ENCODE peak calls at places on chromosome 11, in nine cellular contexts. One of them, this sample, is unnamed. For H3K4me1, the result is how much of the 10 kb centered on the place peaks cover.

GRCh38 chr11:6362185-6362867 is 27.9 kb upstream of the SMPD1 start:
- DNase-seq in CD8-positive, alpha-beta T cell: no peak
- DNase-seq in lower lobe of right lung: peak
- DNase-seq in mesendoderm: no peak
- DNase-seq in heart left ventricle: peak
- DNase-seq in neural progenitor cell: no peak
- DNase-seq in naive thymus-derived CD4-positive, alpha-beta T cell: no peak
- DNase-seq in psoas muscle: peak
- DNase-seq in adipocyte: no peak
- DNase-seq in this sample: no peak

GRCh38 chr11:61745796-61746653 is 6.4 kb upstream of the MYRF start:
- DNase-seq in CD8-positive, alpha-beta T cell: no peak
- DNase-seq in lower lobe of right lung: no peak
- DNase-seq in mesendoderm: no peak
- DNase-seq in heart left ventricle: no peak
- DNase-seq in neural progenitor cell: no peak
- DNase-seq in naive thymus-derived CD4-positive, alpha-beta T cell: no peak
- DNase-seq in psoas muscle: no peak
- DNase-seq in adipocyte: no peak
- DNase-seq in this sample: no peak

GRCh38 chr11:1358286-1358685 is 31.4 kb upstream of the BRSK2 start:
- DNase-seq in CD8-positive, alpha-beta T cell: no peak
- DNase-seq in lower lobe of right lung: no peak
- DNase-seq in mesendoderm: no peak
- DNase-seq in heart left ventricle: peak
- DNase-seq in neural progenitor cell: no peak
- DNase-seq in naive thymus-derived CD4-positive, alpha-beta T cell: peak
- DNase-seq in psoas muscle: no peak
- DNase-seq in adipocyte: no peak
- DNase-seq in this sample: no peak

GRCh38 chr11:68386331-68386978 is 74.1 kb downstream of the LRP5 start:
- DNase-seq in CD8-positive, alpha-beta T cell: no peak
- DNase-seq in lower lobe of right lung: no peak
- DNase-seq in mesendoderm: no peak
- DNase-seq in heart left ventricle: no peak
- DNase-seq in neural progenitor cell: no peak
- DNase-seq in naive thymus-derived CD4-positive, alpha-beta T cell: no peak
- DNase-seq in psoas muscle: no peak
- DNase-seq in adipocyte: no peak
- DNase-seq in this sample: no peak

GRCh38 chr11:46553746-46554204 is 40.0 kb downstream of the AMBRA1 start:
- DNase-seq in CD8-positive, alpha-beta T cell: no peak
- DNase-seq in lower lobe of right lung: no peak
- DNase-seq in mesendoderm: peak
- DNase-seq in heart left ventricle: no peak
- DNase-seq in neural progenitor cell: no peak
- DNase-seq in naive thymus-derived CD4-positive, alpha-beta T cell: no peak
- DNase-seq in psoas muscle: no peak
- DNase-seq in adipocyte: no peak
- DNase-seq in this sample: no peak

GRCh38 chr11:240315-240714 is 3.5 kb downstream of the PSMD13 start:
- DNase-seq in CD8-positive, alpha-beta T cell: no peak
- DNase-seq in lower lobe of right lung: no peak
- DNase-seq in mesendoderm: no peak
- DNase-seq in heart left ventricle: no peak
- DNase-seq in neural progenitor cell: no peak
- DNase-seq in naive thymus-derived CD4-positive, alpha-beta T cell: no peak
- DNase-seq in psoas muscle: no peak
- DNase-seq in adipocyte: no peak
- DNase-seq in this sample: no peak

GRCh38 chr11:11979487-11980117 is 28.8 kb downstream of the DKK3 start:
- DNase-seq in CD8-positive, alpha-beta T cell: no peak
- DNase-seq in lower lobe of right lung: no peak
- DNase-seq in mesendoderm: peak
- DNase-seq in heart left ventricle: peak
- DNase-seq in neural progenitor cell: no peak
- DNase-seq in naive thymus-derived CD4-positive, alpha-beta T cell: no peak
- DNase-seq in psoas muscle: no peak
- DNase-seq in adipocyte: peak
- DNase-seq in this sample: no peak

GRCh38 chr11:23954317-23954716 is 542.5 kb upstream of the LUZP2 start:
- DNase-seq in CD8-positive, alpha-beta T cell: no peak
- DNase-seq in lower lobe of right lung: no peak
- DNase-seq in mesendoderm: no peak
- DNase-seq in heart left ventricle: no peak
- DNase-seq in neural progenitor cell: no peak
- DNase-seq in naive thymus-derived CD4-positive, alpha-beta T cell: no peak
- DNase-seq in psoas muscle: no peak
- DNase-seq in adipocyte: no peak
- DNase-seq in this sample: no peak

GRCh38 chr11:86610559-86611341 is 61.7 kb downstream of the ME3 start:
- DNase-seq in CD8-positive, alpha-beta T cell: no peak
- DNase-seq in lower lobe of right lung: no peak
- DNase-seq in mesendoderm: peak
- DNase-seq in heart left ventricle: peak
- DNase-seq in neural progenitor cell: peak
- DNase-seq in naive thymus-derived CD4-positive, alpha-beta T cell: no peak
- DNase-seq in psoas muscle: no peak
- DNase-seq in adipocyte: no peak
- DNase-seq in this sample: no peak

GRCh38 chr11:104700609-104701008 is 197.7 kb downstream of the CASP12 start:
- DNase-seq in CD8-positive, alpha-beta T cell: no peak
- DNase-seq in lower lobe of right lung: no peak
- DNase-seq in mesendoderm: no peak
- DNase-seq in heart left ventricle: no peak
- DNase-seq in neural progenitor cell: no peak
- DNase-seq in naive thymus-derived CD4-positive, alpha-beta T cell: no peak
- DNase-seq in psoas muscle: no peak
- DNase-seq in adipocyte: peak
- DNase-seq in this sample: no peak

GRCh38 chr11:2796508-2797180 is 88.9 kb downstream of the CDKN1C start:
- DNase-seq in CD8-positive, alpha-beta T cell: no peak
- DNase-seq in lower lobe of right lung: peak
- DNase-seq in mesendoderm: no peak
- DNase-seq in heart left ventricle: peak
- DNase-seq in neural progenitor cell: no peak
- DNase-seq in naive thymus-derived CD4-positive, alpha-beta T cell: no peak
- DNase-seq in psoas muscle: peak
- DNase-seq in adipocyte: no peak
- DNase-seq in this sample: no peak

GRCh38 chr11:132910016-132910760 is 622.1 kb downstream of the OPCML start:
- DNase-seq in CD8-positive, alpha-beta T cell: no peak
- DNase-seq in lower lobe of right lung: no peak
- DNase-seq in mesendoderm: no peak
- DNase-seq in heart left ventricle: no peak
- DNase-seq in neural progenitor cell: peak
- DNase-seq in naive thymus-derived CD4-positive, alpha-beta T cell: no peak
- DNase-seq in psoas muscle: no peak
- DNase-seq in adipocyte: no peak
- DNase-seq in this sample: no peak

GRCh38 chr11:134504146-134504905 is 92.3 kb upstream of the B3GAT1 start:
- DNase-seq in CD8-positive, alpha-beta T cell: no peak
- DNase-seq in lower lobe of right lung: no peak
- DNase-seq in mesendoderm: no peak
- DNase-seq in heart left ventricle: no peak
- DNase-seq in neural progenitor cell: peak
- DNase-seq in naive thymus-derived CD4-positive, alpha-beta T cell: no peak
- DNase-seq in psoas muscle: no peak
- DNase-seq in adipocyte: no peak
- DNase-seq in this sample: no peak

DNA sequence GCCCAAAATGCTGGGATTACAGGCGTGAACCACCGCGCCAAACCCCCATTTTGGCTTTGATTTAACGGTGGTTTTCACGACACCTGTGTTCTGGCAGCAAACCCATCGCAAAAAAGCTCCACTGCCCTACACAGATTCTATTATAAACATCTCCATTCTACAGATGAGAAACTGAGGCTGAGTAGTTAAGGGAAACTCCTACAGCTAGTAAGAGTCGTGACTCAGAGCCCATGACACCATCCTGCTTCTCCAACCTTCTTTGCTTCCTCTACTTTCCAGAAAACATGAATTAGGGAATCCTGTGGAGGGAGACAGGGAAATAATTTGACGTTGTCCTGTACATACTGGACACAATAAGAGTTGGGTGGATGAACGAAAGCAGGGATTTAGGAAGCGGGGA is 429 bp upstream of the SNX15 start:
- DNase-seq in CD8-positive, alpha-beta T cell: no peak
- DNase-seq in lower lobe of right lung: no peak
- DNase-seq in mesendoderm: no peak
- DNase-seq in heart left ventricle: no peak
- DNase-seq in neural progenitor cell: no peak
- DNase-seq in naive thymus-derived CD4-positive, alpha-beta T cell: no peak
- DNase-seq in psoas muscle: no peak
- DNase-seq in adipocyte: no peak
- DNase-seq in this sample: no peak
- H3K4me3 ChIP-seq in CD8-positive, alpha-beta T cell: peak
- H3K4me3 ChIP-seq in lower lobe of right lung: peak
- H3K4me3 ChIP-seq in mesendoderm: no peak
- H3K4me3 ChIP-seq in heart left ventricle: peak
- H3K4me3 ChIP-seq in neural progenitor cell: peak
- H3K4me3 ChIP-seq in naive thymus-derived CD4-positive, alpha-beta T cell: peak
- H3K4me3 ChIP-seq in psoas muscle: peak
- H3K4me3 ChIP-seq in adipocyte: peak
- H3K4me3 ChIP-seq in this sample: peak

DNA sequence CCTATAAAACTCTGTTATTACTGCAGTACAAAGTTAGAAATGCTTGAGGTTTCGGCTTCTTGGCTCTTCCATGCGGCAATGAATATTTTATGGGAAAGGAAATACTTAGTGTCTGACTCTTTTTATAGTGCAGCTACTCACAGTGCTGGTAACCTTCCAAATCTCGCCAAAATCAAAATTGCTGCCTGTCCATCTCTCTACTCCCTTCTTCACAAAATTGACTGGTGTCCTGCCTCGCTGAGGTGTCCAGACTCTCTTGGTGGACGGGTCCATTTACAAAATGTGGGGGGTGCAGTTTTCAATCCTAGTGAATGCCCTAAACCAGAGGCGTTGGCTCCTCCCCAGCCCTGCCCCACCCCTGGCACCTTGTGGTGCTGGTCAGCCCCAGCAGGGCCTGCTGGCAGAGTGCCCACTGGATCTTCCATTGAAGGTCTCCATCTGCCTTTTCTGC is 73.5 kb downstream of the ZBTB16 start:
- DNase-seq in CD8-positive, alpha-beta T cell: no peak
- DNase-seq in lower lobe of right lung: no peak
- DNase-seq in mesendoderm: no peak
- DNase-seq in heart left ventricle: no peak
- DNase-seq in neural progenitor cell: no peak
- DNase-seq in naive thymus-derived CD4-positive, alpha-beta T cell: no peak
- DNase-seq in psoas muscle: peak
- DNase-seq in adipocyte: no peak
- DNase-seq in this sample: peak
- H3K4me1 ChIP-seq in CD8-positive, alpha-beta T cell: under half
- H3K4me1 ChIP-seq in lower lobe of right lung: half or more
- H3K4me1 ChIP-seq in mesendoderm: under half
- H3K4me1 ChIP-seq in heart left ventricle: half or more
- H3K4me1 ChIP-seq in neural progenitor cell: half or more
- H3K4me1 ChIP-seq in naive thymus-derived CD4-positive, alpha-beta T cell: under half
- H3K4me1 ChIP-seq in psoas muscle: half or more
- H3K4me1 ChIP-seq in adipocyte: half or more
- H3K4me1 ChIP-seq in this sample: half or more

DNA sequence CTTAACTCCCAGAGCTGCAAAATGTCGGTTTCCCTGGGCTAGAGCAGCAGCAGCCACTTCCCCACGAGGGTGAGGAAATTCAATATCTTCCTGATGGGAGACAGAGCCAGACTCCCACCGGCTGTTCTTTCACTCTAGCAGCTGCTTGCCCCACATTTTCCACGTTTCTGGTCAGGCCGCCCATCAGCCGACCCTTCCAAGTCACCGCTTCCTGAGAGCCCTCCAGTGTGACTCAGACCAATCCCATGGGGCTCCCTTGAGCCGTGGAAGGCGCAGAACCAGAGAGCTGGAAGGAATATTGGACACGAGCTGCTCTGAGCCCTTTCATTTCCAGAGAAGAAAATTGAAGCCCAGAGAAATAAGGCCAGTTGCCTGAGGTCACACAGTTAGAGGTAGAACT is 227.0 kb downstream of the ADAMTS15 start:
- DNase-seq in CD8-positive, alpha-beta T cell: no peak
- DNase-seq in lower lobe of right lung: no peak
- DNase-seq in mesendoderm: no peak
- DNase-seq in heart left ventricle: peak
- DNase-seq in neural progenitor cell: no peak
- DNase-seq in naive thymus-derived CD4-positive, alpha-beta T cell: no peak
- DNase-seq in psoas muscle: peak
- DNase-seq in adipocyte: peak
- DNase-seq in this sample: no peak
- H3K4me3 ChIP-seq in CD8-positive, alpha-beta T cell: no peak
- H3K4me3 ChIP-seq in lower lobe of right lung: no peak
- H3K4me3 ChIP-seq in mesendoderm: no peak
- H3K4me3 ChIP-seq in heart left ventricle: no peak
- H3K4me3 ChIP-seq in neural progenitor cell: no peak
- H3K4me3 ChIP-seq in naive thymus-derived CD4-positive, alpha-beta T cell: no peak
- H3K4me3 ChIP-seq in psoas muscle: peak
- H3K4me3 ChIP-seq in adipocyte: peak
- H3K4me3 ChIP-seq in this sample: no peak

GRCh38 chr11:106463154-106463553 is 385.7 kb downstream of the AASDHPPT start:
- DNase-seq in CD8-positive, alpha-beta T cell: no peak
- DNase-seq in lower lobe of right lung: no peak
- DNase-seq in mesendoderm: peak
- DNase-seq in heart left ventricle: no peak
- DNase-seq in neural progenitor cell: peak
- DNase-seq in naive thymus-derived CD4-positive, alpha-beta T cell: no peak
- DNase-seq in psoas muscle: no peak
- DNase-seq in adipocyte: no peak
- DNase-seq in this sample: no peak

GRCh38 chr11:106461148-106461547 is 383.7 kb downstream of the AASDHPPT start:
- DNase-seq in CD8-positive, alpha-beta T cell: no peak
- DNase-seq in lower lobe of right lung: no peak
- DNase-seq in mesendoderm: no peak
- DNase-seq in heart left ventricle: peak
- DNase-seq in neural progenitor cell: no peak
- DNase-seq in naive thymus-derived CD4-positive, alpha-beta T cell: no peak
- DNase-seq in psoas muscle: no peak
- DNase-seq in adipocyte: no peak
- DNase-seq in this sample: no peak

GRCh38 chr11:106461839-106462545 is 384.5 kb downstream of the AASDHPPT start:
- DNase-seq in CD8-positive, alpha-beta T cell: no peak
- DNase-seq in lower lobe of right lung: no peak
- DNase-seq in mesendoderm: peak
- DNase-seq in heart left ventricle: no peak
- DNase-seq in neural progenitor cell: peak
- DNase-seq in naive thymus-derived CD4-positive, alpha-beta T cell: no peak
- DNase-seq in psoas muscle: no peak
- DNase-seq in adipocyte: no peak
- DNase-seq in this sample: no peak

GRCh38 chr11:106464728-106465127 is 387.3 kb downstream of the AASDHPPT start:
- DNase-seq in CD8-positive, alpha-beta T cell: no peak
- DNase-seq in lower lobe of right lung: no peak
- DNase-seq in mesendoderm: no peak
- DNase-seq in heart left ventricle: no peak
- DNase-seq in neural progenitor cell: no peak
- DNase-seq in naive thymus-derived CD4-positive, alpha-beta T cell: no peak
- DNase-seq in psoas muscle: no peak
- DNase-seq in adipocyte: no peak
- DNase-seq in this sample: no peak

DNA sequence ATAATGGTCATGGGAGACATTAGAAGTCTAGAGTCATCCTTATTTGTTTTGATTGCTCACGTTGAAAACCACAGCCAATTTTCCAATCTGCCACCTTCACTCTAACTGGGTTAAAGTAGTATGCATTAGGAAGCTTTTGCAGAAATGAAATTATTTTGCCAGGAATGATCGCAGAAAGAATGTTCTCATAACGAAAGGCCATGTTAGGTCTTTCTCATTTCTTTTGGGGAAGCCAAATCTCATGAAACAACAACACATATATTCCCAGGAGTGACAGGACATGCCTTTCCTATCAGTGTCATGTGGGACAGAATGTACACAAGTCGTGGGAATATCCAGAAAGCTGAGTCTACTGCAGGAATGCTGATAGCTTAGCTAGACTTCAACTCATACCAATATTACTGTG is 386.3 kb downstream of the AASDHPPT start:
- DNase-seq in CD8-positive, alpha-beta T cell: no peak
- DNase-seq in lower lobe of right lung: no peak
- DNase-seq in mesendoderm: no peak
- DNase-seq in heart left ventricle: no peak
- DNase-seq in neural progenitor cell: no peak
- DNase-seq in naive thymus-derived CD4-positive, alpha-beta T cell: no peak
- DNase-seq in psoas muscle: no peak
- DNase-seq in adipocyte: no peak
- DNase-seq in this sample: no peak
- H3K4me1 ChIP-seq in CD8-positive, alpha-beta T cell: under half
- H3K4me1 ChIP-seq in lower lobe of right lung: under half
- H3K4me1 ChIP-seq in mesendoderm: under half
- H3K4me1 ChIP-seq in heart left ventricle: under half
- H3K4me1 ChIP-seq in neural progenitor cell: half or more
- H3K4me1 ChIP-seq in naive thymus-derived CD4-positive, alpha-beta T cell: under half
- H3K4me1 ChIP-seq in psoas muscle: under half
- H3K4me1 ChIP-seq in adipocyte: half or more
- H3K4me1 ChIP-seq in this sample: under half

This sample was measured in mucosa of descending colon.